ENCODE peak calls at places on chromosomes 4 and X, in five cellular contexts. K, J, M, H and S are unnamed samples. For H3K4me1, the result is how much of the 10 kb centered on the place peaks cover.

GRCh38 chr4:22962186-22962786 is 269.5 kb downstream of the GBA3 start:
- DNase-seq in M (no peak), J (no peak), H (no peak), K (no peak), S (no peak)

GRCh38 chrX:1485033-1485432 is 32.3 kb upstream of the ASMTL start:
- DNase-seq in K (no peak), J (no peak), H (no peak), M (no peak), S (no peak)

GRCh38 chr4:120754590-120754989 is 167.9 kb downstream of the PRDM5 start:
- DNase-seq in J (peak), K (no peak), M (no peak), H (peak), S (no peak)

GRCh38 chr4:10036926-10037325 is 15.6 kb upstream of the SLC2A9 start:
- DNase-seq in H (no peak), K (no peak), J (no peak), M (no peak), S (no peak)

GRCh38 chr4:142312391-142312790 is 533.7 kb downstream of the INPP4B start:
- DNase-seq in H (no peak), M (no peak), J (no peak), K (no peak), S (no peak)

GRCh38 chr4:90183254-90183653 is 56.1 kb downstream of the CCSER1 start:
- DNase-seq in H (no peak), J (no peak), M (no peak), K (no peak), S (no peak)

GRCh38 chr4:95510145-95510544 is 38.6 kb downstream of the UNC5C start:
- DNase-seq in H (no peak), K (no peak), M (no peak), J (no peak), S (no peak)

GRCh38 chr4:56976283-56976877 is 1.0 kb downstream of the NOA1 start:
- DNase-seq in M (peak), K (peak), J (no peak), H (peak), S (peak)

GRCh38 chr4:104591505-104591904 is 96.8 kb upstream of the CXXC4 start:
- DNase-seq in K (no peak), J (peak), M (no peak), H (peak), S (no peak)

GRCh38 chr4:164949448-164950118 is 27.9 kb downstream of the TRIM61 start:
- DNase-seq in K (no peak), H (no peak), M (no peak), J (no peak), S (no peak)

GRCh38 chr4:41982716-41983115 is 1.2 kb downstream of the DCAF4L1 start:
- DNase-seq in K (no peak), M (no peak), H (no peak), J (no peak), S (no peak)

GRCh38 chrX:3046253-3046909 is 5.1 kb downstream of the ARSF start:
- DNase-seq in J (no peak), H (no peak), M (no peak), K (no peak), S (no peak)

GRCh38 chrX:19593684-19594083 is 78.4 kb upstream of the MAP3K15 start:
- DNase-seq in J (no peak), H (no peak), M (no peak), K (no peak), S (peak)

GRCh38 chrX:46587158-46587557 is 13.6 kb downstream of the CHST7 start:
- DNase-seq in J (no peak), M (no peak), H (no peak), K (no peak), S (no peak)

GRCh38 chrX:49995021-49995731 is 72.8 kb downstream of the CLCN5 start:
- DNase-seq in K (no peak), M (no peak), H (no peak), J (no peak), S (no peak)

GRCh38 chr4:142350886-142351285 is 495.2 kb downstream of the INPP4B start:
- DNase-seq in K (no peak), H (no peak), J (no peak), M (no peak), S (no peak)

GRCh38 chrX:82087699-82088098 is 885.8 kb downstream of the SH3BGRL start:
- DNase-seq in H (no peak), M (peak), K (no peak), J (peak), S (no peak)

GRCh38 chr4:4852591-4853362 is 6.7 kb upstream of the MSX1 start:
- DNase-seq in M (no peak), K (peak), J (no peak), H (no peak), S (no peak)

GRCh38 chrX:1909419-1910206 is 294.8 kb downstream of the ASMT start:
- DNase-seq in J (no peak), M (no peak), H (no peak), K (no peak), S (no peak)

GRCh38 chr4:126358041-126358440 is 1043.3 kb downstream of the FAT4 start:
- DNase-seq in H (no peak), K (no peak), J (no peak), M (no peak), S (no peak)

DNA sequence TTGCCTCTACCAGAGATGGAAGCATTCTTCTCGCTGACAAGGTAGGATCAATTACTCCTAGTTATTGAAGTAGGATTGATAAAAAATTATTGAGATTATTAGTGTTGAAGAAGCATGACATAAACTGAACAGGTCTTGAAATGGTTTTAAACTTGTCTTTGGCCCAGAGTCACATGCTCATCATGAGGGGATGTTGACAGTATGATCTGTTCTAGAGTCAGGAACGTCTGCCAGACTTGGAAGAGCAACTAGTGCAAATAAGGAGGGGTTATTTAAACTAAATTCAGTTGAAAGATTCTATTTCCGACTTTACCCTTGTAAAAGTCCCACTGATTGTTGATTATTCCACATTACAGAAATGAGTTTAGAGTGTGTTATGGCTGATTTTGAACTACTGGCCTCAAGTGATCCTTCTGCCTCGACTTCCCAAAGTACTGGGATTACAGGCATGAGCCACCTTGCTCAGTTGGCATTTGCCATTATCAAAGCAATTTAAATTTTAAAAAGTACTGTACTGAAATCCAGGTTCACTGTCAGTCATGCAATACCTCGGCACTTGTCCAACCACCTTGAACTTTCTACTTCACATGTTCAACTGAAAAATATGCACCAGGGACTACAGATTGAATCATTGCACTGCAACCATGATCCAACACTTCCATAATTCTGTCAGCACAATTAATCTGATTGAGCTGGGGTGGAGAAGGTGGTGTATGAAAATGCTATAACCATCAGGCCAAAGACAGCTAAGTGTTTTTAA is 19.7 kb downstream of the FABP2 start:
- DNase-seq in J (no peak), K (no peak), M (no peak), H (no peak), S (no peak)
- H3K27ac ChIP-seq in J (peak), K (no peak), M (no peak), H (no peak), S (no peak)

DNA sequence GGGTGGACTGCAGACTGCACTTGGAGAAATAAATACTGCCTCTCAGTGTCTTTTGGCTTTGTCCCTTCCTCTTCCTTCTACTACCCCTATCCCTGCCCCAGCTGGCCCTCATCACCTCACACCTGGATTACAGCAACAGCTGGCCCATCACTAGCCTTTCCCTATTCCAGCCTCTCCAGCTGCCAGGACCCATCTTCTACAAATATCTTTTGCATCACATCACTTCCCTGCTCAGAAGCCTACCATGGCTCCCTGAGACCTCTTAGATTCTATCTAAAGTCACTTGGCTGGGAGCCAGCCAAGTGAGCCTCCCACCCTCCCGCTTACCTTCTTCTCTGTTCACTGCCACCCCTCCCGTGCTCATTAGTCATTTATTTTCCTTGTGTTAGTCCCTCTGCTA is 66.8 kb downstream of the TSC22D3 start:
- DNase-seq in J (no peak), K (no peak), M (no peak), H (no peak), S (no peak)
- H3K4me3 ChIP-seq in J (no peak), K (no peak), M (no peak), H (no peak), S (no peak)

GRCh38 chr4:184817494-184818215 is 8.1 kb downstream of the ACSL1 start:
- DNase-seq in M (no peak), H (no peak), J (no peak), K (no peak), S (no peak)
- H3K4me1 ChIP-seq in M (under half), H (under half), J (half or more), K (half or more), S (under half)

GRCh38 chrX:136858007-136858756 is 22.3 kb downstream of the RBMX start:
- DNase-seq in M (no peak), K (no peak), H (no peak), J (no peak), S (no peak)
- H3K27ac ChIP-seq in M (no peak), K (no peak), H (no peak), J (no peak), S (no peak)

DNA sequence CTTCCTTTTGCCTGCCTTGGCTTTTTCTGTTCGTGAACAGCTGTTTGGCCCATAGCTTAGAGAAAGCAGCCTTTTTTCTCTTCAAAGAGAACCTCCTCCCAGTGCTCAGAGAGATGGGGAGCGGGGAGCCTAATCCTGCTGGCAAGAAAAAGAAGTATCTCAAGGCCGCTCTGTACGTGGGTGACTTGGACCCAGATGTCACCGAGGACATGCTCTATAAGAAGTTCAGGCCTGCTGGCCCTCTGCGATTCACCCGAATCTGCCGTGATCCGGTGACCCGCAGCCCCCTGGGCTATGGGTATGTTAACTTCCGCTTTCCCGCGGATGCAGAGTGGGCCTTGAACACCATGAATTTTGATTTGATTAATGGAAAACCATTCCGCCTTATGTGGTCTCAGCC is 826 bp downstream of the PABPC5 start:
- DNase-seq in J (no peak), M (peak), K (no peak), H (no peak), S (no peak)
- H3K4me3 ChIP-seq in J (peak), M (peak), K (peak), H (no peak), S (no peak)

DNA sequence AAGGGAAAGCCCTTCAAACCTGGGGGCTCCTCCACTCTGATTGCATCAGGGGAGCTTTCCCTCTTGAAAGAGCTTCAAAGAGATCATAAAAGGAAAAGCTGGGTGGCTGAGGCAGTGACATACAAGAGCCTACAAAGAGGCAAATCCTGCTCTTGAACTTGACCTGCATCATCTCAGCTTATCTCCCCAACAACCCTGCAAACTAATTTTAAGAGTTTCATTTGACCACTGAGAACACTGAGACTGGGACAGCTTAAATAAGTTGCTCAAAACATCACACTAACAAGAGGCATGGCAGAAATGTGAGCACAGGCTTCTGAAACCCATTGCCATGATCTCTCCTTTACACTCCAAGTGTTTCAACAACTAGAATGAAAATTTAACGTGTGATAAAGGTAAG is 101.6 kb upstream of the PPARGC1A start:
- DNase-seq in H (no peak), J (no peak), M (no peak), K (no peak), S (no peak)
- H3K4me1 ChIP-seq in H (under half), J (under half), M (under half), K (under half), S (under half)

DNA sequence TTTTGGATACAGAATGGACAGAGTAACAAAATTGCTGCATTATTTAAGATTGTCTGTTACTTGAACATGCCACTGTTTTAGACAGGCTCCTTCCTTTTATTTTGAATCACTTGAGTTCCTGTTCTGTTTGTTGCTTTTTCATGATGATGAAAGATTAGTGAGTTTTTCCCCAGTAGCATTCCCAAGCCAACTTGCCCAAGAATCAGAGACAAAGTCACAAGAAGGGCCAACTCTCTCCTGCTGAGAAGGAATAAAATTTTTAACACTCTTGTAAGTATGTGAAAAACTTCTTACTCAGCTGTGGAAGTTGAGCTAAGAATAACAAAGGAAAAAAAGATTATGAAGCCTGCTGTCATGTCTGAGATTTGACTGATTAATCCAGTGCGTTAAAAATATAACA is 104.2 kb downstream of the KLHL8 start:
- DNase-seq in M (no peak), K (no peak), H (no peak), J (no peak), S (no peak)
- H3K27ac ChIP-seq in M (no peak), K (peak), H (no peak), J (peak), S (no peak)

DNA sequence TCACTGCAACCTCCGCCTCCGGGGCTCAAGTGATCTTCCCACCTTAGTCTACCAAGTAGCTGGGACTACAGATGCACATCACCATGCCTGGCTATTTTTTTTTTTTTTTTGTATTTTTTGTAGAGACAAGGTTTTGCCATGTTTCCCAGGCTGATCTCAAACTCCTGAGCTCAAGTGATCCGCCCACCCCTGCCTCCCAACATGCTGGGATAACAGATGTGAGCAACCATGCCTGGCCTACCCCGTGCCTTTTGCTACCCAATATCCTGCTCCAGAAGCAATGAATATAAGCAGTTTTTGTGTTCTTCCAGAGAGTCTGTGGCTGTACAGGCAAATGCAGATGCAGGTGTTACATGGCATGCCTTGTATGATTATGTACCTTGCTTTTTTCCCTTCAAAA is 50.5 kb downstream of the TBC1D14 start:
- DNase-seq in H (no peak), K (no peak), J (no peak), M (no peak), S (no peak)
- H3K4me3 ChIP-seq in H (no peak), K (no peak), J (no peak), M (no peak), S (no peak)

GRCh38 chrX:133373366-133374079 is 41.8 kb downstream of the GPC4 start:
- DNase-seq in K (no peak), J (no peak), H (no peak), M (no peak), S (no peak)
- H3K4me1 ChIP-seq in K (under half), J (under half), H (under half), M (under half), S (under half)

GRCh38 chr4:39750216-39750615 is 52.3 kb downstream of the UBE2K start:
- DNase-seq in J (no peak), K (no peak), M (no peak), H (no peak), S (no peak)

DNA sequence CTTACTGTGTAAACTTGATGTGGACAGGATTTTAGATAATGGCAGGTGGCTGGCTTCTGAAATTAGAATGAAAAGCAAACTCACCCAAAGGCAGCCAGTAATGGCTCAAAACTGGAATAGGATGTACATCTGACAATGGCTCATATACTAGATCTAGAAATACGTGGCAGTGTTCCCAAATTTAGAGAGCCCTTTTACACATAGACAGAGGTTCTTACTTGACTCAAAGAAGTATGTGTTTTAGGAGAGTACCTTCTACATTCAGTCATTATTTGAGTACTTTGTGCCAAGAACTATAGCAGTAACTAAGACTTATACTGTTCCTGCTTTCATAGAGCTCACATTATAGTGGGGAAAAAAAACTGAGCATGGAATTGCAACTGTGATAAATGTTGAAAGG is 48.0 kb downstream of the UBE2K start:
- DNase-seq in M (no peak), J (no peak), H (no peak), K (no peak), S (no peak)
- H3K27ac ChIP-seq in M (no peak), J (no peak), H (no peak), K (no peak), S (no peak)